ENCODE peak calls at places on chromosomes 1 and 21, in seven cellular contexts. Q, T, X, E, U, P and Y are unnamed samples.

GRCh38 chr1:29984107-29984506 is 739.3 kb downstream of the MATN1 start:
- DNase-seq in T (no peak), Q (no peak), U (no peak), P (no peak), X (no peak), E (no peak), Y (no peak)

GRCh38 chr1:161827786-161828185 is 61.7 kb downstream of the ATF6 start:
- DNase-seq in U (no peak), E (no peak), X (no peak), T (peak), P (no peak), Q (no peak), Y (no peak)

GRCh38 chr1:12196641-12197482 is 30.1 kb downstream of the TNFRSF1B start:
- DNase-seq in Q (no peak), E (no peak), P (no peak), U (peak), T (no peak), X (no peak), Y (no peak)

GRCh38 chr1:202567747-202568146 is 142.5 kb downstream of the SYT2 start:
- DNase-seq in Q (no peak), E (no peak), T (peak), U (no peak), X (no peak), P (no peak), Y (no peak)

GRCh38 chr1:220808501-220809186 is 21.9 kb downstream of the MTARC1 start:
- DNase-seq in U (no peak), E (no peak), T (peak), X (no peak), P (no peak), Q (no peak), Y (no peak)

GRCh38 chr1:244861683-244862082 is 2.7 kb downstream of the HNRNPU start:
- DNase-seq in E (no peak), Q (no peak), T (no peak), U (no peak), X (no peak), P (no peak), Y (no peak)

GRCh38 chr1:244955661-244956060 is 91.3 kb upstream of the HNRNPU start:
- DNase-seq in T (no peak), X (no peak), Q (no peak), P (no peak), E (no peak), U (no peak), Y (no peak)

GRCh38 chr1:3101127-3101939 is 32.3 kb downstream of the PRDM16 start:
- DNase-seq in U (no peak), E (no peak), X (no peak), Q (no peak), T (no peak), P (no peak), Y (no peak)

GRCh38 chr1:53549287-53549686 is 90.1 kb downstream of the DMRTB1 start:
- DNase-seq in X (no peak), U (no peak), P (no peak), E (no peak), T (no peak), Q (no peak), Y (no peak)

GRCh38 chr1:174794861-174795260 is 204.9 kb upstream of the CACYBP start:
- DNase-seq in P (no peak), U (no peak), Q (no peak), X (no peak), E (no peak), T (no peak), Y (no peak)

GRCh38 chr1:117169871-117170596 is 40.7 kb downstream of the VTCN1 start:
- DNase-seq in Q (no peak), E (no peak), P (no peak), X (no peak), U (no peak), T (peak), Y (no peak)

GRCh38 chr1:12556957-12557935 is 60.8 kb downstream of the DHRS3 start:
- DNase-seq in T (peak), X (no peak), U (no peak), E (no peak), Q (no peak), P (no peak), Y (no peak)

GRCh38 chr1:67916439-67916886 is 83.2 kb upstream of the GNG12 start:
- DNase-seq in E (no peak), T (no peak), U (no peak), Q (peak), P (no peak), X (no peak), Y (no peak)

GRCh38 chr1:234699795-234700665 is 90.1 kb upstream of the IRF2BP2 start:
- DNase-seq in U (no peak), Q (peak), P (no peak), X (peak), E (peak), T (peak), Y (no peak)

GRCh38 chr1:28518745-28519341 is 13.0 kb downstream of the RCC1 start:
- DNase-seq in E (no peak), T (no peak), U (no peak), P (no peak), Q (peak), X (peak), Y (peak)

GRCh38 chr1:201286445-201286844 is 3.1 kb downstream of the PKP1 start:
- DNase-seq in X (no peak), Q (no peak), P (no peak), E (no peak), U (no peak), T (no peak), Y (no peak)

GRCh38 chr1:89312572-89312971 is 39.9 kb upstream of the GBP5 start:
- DNase-seq in X (no peak), Q (no peak), P (no peak), U (no peak), T (no peak), E (no peak), Y (no peak)

GRCh38 chr21:23162213-23162946 is 2164.2 kb downstream of the NCAM2 start:
- DNase-seq in P (no peak), T (no peak), U (no peak), X (no peak), Q (no peak), E (no peak), Y (no peak)

GRCh38 chr1:224669400-224669799 is 53.3 kb downstream of the CNIH3 start:
- DNase-seq in X (no peak), U (no peak), T (no peak), P (no peak), Q (no peak), E (no peak), Y (no peak)

GRCh38 chr1:168974117-168974516 is 132.4 kb upstream of the ATP1B1 start:
- DNase-seq in X (no peak), P (no peak), T (no peak), Q (no peak), U (no peak), E (no peak), Y (no peak)

GRCh38 chr1:152997911-152998310 is 3.6 kb upstream of the SPRR3 start:
- DNase-seq in U (no peak), P (no peak), X (no peak), Q (no peak), E (no peak), T (no peak), Y (no peak)

GRCh38 chr1:154474802-154475201 is 27.2 kb upstream of the TDRD10 start:
- DNase-seq in Q (no peak), U (no peak), X (no peak), P (no peak), T (peak), E (peak), Y (no peak)

GRCh38 chr1:30758785-30759380 is 1.3 kb upstream of the LAPTM5 start:
- DNase-seq in E (peak), P (no peak), X (peak), U (no peak), Q (peak), T (peak), Y (no peak)

GRCh38 chr1:101365186-101365585 is 128.4 kb downstream of the S1PR1 start:
- DNase-seq in T (peak), P (no peak), U (no peak), Q (no peak), E (no peak), X (no peak), Y (no peak)

GRCh38 chr1:26016258-26016943 is 5.2 kb upstream of the EXTL1 start:
- DNase-seq in Q (no peak), P (no peak), X (no peak), U (no peak), T (peak), E (no peak), Y (no peak)

DNA sequence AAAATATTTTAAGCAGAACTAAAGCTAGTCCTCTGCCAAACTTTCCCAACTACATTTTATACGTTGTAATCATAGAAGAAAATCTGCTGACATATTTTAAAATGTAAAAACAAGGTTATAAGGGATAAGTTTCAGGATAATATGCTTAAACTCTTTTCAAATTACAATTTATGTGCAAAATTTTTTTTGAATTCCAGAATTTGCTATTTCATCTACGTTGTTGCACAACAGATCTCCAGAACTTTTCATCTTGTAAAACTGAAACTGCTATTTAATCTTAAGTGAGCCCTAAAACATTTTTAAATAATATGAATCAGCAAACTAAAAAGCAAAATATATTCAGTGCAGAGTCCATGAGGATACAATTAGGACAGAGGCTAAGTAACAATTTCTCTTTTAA is 5.9 kb downstream of the EDEM3 start:
- DNase-seq in X (no peak), U (no peak), P (no peak), Q (no peak), T (no peak), E (no peak), Y (no peak)
- TF ChIP-seq CTCF in X (no peak), U (no peak), P (no peak), Q (no peak), T (no peak), E (no peak), Y (no peak)

GRCh38 chr1:247118946-247119446 is 14.8 kb upstream of the ZNF669 start:
- DNase-seq in P (no peak), T (peak), E (no peak), Q (peak), X (peak), U (peak), Y (no peak)
- TF ChIP-seq CTCF in P (no peak), T (peak), E (peak), Q (peak), X (no peak), U (peak), Y (no peak)

GRCh38 chr1:183023601-183024351 is 556 bp downstream of the LAMC1 start:
- DNase-seq in Q (peak), U (peak), T (peak), X (peak), P (no peak), E (no peak), Y (no peak)
- TF ChIP-seq CTCF in Q (peak), U (no peak), T (peak), X (peak), P (no peak), E (peak), Y (no peak)

GRCh38 chr1:43994794-43995790 is 3.7 kb downstream of the CCDC24 start:
- DNase-seq in T (no peak), U (peak), P (no peak), Q (peak), X (peak), E (no peak), Y (no peak)
- TF ChIP-seq CTCF in T (peak), U (no peak), P (no peak), Q (peak), X (peak), E (peak), Y (no peak)

DNA sequence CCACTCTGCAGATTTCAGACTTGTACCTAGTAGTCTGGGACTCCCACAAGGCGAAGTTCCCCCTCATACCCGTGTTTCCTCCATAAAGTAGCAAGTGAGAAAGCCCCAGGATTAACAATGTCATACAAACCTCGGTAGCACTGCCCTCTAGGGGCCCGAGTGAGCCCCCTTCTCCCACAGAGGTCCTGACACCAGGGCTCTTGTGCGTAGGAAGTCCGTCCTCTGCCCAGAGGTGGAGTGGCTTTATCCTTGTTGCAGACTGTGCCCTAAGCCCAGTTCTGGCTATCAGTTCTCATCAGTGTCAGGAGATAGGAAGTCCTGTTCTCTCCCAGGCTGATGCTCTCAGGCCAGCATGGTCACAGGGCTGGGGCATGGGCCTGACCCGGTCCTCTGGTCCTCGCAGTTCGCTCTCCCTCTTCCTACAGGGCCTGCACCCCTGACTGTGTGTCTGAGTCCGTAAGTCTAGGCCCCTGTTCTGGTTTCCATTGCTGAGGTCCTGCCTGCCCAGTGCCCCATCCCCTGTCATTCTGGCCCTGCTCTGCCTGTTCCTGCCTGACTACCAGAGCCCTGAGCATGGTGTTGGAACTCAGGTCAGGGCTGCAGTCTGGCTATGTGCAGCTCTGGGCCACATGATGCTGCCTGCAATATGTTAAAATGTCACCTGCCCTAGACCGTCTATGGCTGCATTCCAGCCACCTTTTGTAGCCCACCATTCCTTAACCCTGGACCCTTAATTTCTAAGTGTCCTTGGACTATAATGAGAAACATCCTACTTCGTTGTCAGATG is 285.6 kb downstream of the ASTN1 start:
- DNase-seq in U (peak), Q (peak), E (no peak), P (no peak), T (no peak), X (no peak), Y (no peak)
- TF ChIP-seq CTCF in U (no peak), Q (peak), E (no peak), P (no peak), T (no peak), X (peak), Y (no peak)

GRCh38 chr1:23563755-23564374 is 4.6 kb upstream of the ID3 start:
- DNase-seq in U (no peak), E (no peak), X (no peak), P (no peak), T (no peak), Q (no peak), Y (no peak)
- TF ChIP-seq CTCF in U (no peak), E (no peak), X (no peak), P (no peak), T (no peak), Q (no peak), Y (no peak)

DNA sequence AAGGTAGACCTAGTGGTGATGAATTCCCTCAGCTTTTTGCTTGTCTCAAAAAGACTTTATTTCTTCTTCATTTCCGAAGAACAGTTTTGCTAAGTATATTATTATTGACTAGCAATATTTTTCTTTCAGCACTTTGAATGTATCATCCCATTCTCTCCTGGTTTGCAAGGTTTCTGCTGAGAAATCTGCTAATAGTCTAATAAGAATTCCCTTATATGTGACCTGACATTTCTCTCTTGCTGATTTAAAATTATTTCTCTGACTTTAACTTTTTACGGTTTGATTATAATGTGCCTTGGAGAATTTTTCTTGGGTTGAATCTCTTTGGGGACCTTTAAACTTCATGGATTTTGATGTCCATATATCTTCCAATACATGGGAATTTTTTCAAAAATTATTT is 628.3 kb upstream of the ADGRL2 start:
- DNase-seq in X (no peak), P (no peak), Q (no peak), U (no peak), T (no peak), E (no peak), Y (no peak)
- TF ChIP-seq CTCF in X (no peak), P (no peak), Q (no peak), U (no peak), T (no peak), E (no peak), Y (no peak)